ENCODE peak calls at places on chromosome 11, in nine cellular contexts. T is GM12878, R is stomach, Z is transverse colon, H is sigmoid colon, K is K562, O is esophagus muscularis mucosa, V is H1, M is upper lobe of left lung. Y is an unnamed sample.

GRCh38 chr11:73478737-73479347 is 102.6 kb downstream of the RELT start:
- DNase-seq in T (no peak), R (no peak), Z (no peak), H (no peak), K (peak), O (no peak), V (no peak), M (peak), Y (no peak)

GRCh38 chr11:117221775-117222517 is 9.9 kb downstream of the PCSK7 start:
- DNase-seq in T (no peak), R (peak), Z (peak), H (peak), K (no peak), O (no peak), V (no peak), M (no peak), Y (peak)

GRCh38 chr11:131025020-131025419 is 108.7 kb upstream of the SNX19 start:
- DNase-seq in T (no peak), R (no peak), Z (no peak), H (no peak), K (peak), O (no peak), V (no peak), M (no peak), Y (no peak)

GRCh38 chr11:66112640-66113098 is 42.6 kb downstream of the PACS1 start:
- DNase-seq in T (no peak), R (no peak), Z (peak), H (no peak), K (no peak), O (no peak), V (no peak), M (no peak), Y (no peak)

GRCh38 chr11:9765320-9766101 is 101.6 kb downstream of the SWAP70 start:
- DNase-seq in T (no peak), R (no peak), Z (no peak), H (peak), K (no peak), O (no peak), V (peak), M (no peak), Y (no peak)

GRCh38 chr11:70625921-70626518 is 227.7 kb downstream of the CTTN start:
- DNase-seq in T (no peak), R (no peak), Z (no peak), H (no peak), K (no peak), O (no peak), V (no peak), M (no peak), Y (no peak)

GRCh38 chr11:1301220-1302000 is 8.0 kb downstream of the TOLLIP start:
- DNase-seq in T (no peak), R (peak), Z (no peak), H (no peak), K (no peak), O (no peak), V (peak), M (no peak), Y (peak)

GRCh38 chr11:61472282-61472681 is 36.3 kb upstream of the LRRC10B start:
- DNase-seq in T (no peak), R (no peak), Z (no peak), H (peak), K (no peak), O (no peak), V (no peak), M (peak), Y (peak)

GRCh38 chr11:117217685-117218084 is 14.2 kb downstream of the PCSK7 start:
- DNase-seq in T (no peak), R (no peak), Z (no peak), H (peak), K (no peak), O (no peak), V (no peak), M (no peak), Y (peak)

DNA sequence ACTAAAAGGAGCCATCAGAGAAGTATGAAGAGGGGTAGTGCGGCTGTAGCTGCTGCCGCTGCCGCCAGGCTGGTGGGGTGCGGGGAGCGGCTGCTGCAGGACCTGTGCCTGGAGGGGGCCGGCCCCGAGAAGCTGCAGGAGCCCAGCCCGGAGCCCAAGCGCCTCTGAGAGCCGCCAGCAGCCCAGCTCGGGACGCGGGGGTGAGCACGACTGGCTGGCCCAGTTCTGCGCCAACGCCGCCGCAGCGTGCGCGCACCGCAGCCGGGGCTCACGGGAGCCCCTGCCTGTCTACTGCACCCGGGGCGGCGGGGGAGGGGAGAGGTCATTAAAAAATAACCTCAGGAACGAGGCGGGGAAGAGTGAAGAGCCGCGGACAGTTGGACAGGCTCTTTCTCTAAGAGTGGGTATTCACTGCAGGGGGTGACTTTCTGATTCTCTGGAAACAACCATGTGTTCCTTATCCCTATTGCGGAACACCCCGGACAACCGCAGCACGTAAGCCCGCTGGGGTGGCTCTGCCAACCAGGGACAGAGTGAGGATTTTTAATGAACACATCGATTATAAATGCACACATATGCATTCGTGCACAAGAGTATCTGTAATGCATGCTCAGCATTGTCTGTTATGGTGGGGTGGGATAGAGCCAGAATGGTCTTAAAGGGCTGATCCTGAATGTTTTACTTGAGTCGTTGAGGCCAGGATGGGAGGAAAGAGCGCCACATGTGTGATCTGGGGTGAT is 459 bp downstream of the GAS2 start:
- DNase-seq in T (no peak), R (peak), Z (peak), H (no peak), K (no peak), O (no peak), V (peak), M (peak), Y (no peak)
- TF ChIP-seq POLR2A in T (peak), R (no peak), Z (no peak), H (no peak), K (no peak), O (no peak), V (no peak), M (no peak), Y (no peak)

GRCh38 chr11:34602245-34602644 is 18.6 kb upstream of the EHF start:
- DNase-seq in T (no peak), R (peak), Z (peak), H (no peak), K (no peak), O (no peak), V (no peak), M (no peak), Y (no peak)
- TF ChIP-seq EP300 in T (no peak), R (no peak), Z (no peak), H (no peak), K (no peak), O (no peak), V (no peak), M (no peak), Y (no peak)

DNA sequence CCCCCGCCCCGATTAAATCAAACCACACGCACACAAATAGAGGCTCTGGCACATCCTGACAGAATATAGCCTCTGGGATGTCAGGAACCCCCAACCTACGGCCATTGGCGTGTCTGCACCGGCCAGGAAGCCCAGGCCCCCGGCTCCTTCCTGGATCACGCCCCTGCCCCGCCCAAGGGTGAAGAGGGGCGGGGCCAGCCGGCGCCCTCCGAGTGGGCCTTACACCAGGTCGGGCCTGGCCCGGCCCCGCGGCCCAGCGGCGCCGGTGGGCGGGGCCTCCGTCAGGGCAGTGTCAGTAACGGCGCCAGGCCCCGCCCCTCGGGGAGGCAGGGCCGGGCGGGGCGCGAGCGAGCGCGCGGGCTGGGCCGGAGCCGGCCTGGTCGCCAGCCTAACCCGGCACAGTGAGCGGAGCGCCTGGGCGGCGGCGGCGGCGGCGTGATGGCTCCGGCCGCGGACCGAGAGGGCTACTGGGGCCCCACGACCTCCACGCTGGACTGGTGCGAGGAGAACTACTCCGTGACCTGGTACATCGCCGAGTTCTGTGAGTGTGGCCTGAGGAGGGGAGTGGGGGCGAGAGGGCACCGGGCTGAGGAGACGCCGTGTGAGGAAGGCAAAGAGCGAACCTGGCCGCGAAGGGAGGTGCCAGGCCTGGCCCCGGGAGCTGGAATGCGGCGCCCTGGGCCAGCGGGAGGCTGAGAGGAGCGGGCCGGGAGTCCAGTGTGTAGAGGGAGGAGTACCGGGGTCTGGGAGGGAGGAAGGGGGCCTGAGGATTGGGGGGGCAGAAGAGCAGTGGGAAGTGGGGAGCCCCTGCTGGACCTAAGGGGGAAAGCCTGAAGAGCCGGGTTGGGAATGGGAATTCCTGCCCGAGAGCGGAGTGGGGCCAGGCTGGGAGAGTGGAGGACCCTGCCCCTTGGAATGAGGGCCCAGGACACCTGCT is at the start of gene ACER3:
- DNase-seq in T (peak), R (peak), Z (peak), H (peak), K (peak), O (peak), V (peak), M (peak), Y (peak)
- TF ChIP-seq POLR2AphosphoS5 in T (peak), R (peak), Z (peak), H (peak), K (peak), O (peak), V (no peak), M (peak), Y (peak)

DNA sequence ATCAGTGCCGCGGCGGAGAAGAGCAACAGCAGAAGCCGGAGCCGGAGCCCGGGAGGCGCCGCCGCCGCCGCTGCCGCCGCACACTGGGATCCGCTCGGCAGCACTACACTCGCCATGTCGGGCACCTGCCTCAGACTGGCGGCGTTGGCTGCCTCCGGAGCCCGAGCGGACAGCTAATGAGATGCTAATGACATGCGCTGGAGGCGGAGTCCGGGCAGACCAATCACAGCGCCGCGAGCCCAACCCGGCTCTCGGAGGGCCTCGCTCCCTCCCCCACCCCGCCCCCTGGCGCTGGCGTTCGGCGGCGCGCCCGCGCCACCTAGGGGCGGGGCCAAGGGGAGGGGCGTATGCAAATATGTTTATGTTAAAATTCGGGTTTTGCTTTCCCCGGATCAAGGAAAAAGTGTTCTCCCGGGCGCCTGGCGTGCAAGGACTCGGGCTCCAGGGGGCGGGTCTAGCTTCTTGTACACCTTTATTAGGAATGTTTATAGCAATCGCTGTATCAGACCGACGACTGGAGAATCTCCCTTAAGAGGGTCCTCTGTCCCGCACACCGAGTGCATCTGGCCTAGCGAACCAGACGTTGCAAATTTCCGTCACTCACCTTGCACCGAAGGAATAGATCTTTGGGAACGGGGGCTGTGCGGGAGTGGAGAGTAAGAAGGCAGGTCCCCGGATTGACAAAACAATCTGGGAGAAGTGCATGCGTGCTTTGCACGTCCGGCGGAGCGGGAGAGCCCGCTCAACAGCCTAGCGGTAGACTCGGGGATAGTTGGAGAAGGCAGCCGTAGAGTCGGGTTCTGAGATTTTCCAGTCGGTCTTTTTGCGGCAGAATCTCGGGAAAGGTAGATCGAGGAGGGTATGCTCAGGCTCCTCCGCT is at the start of gene CADM1:
- DNase-seq in T (no peak), R (peak), Z (peak), H (peak), K (peak), O (no peak), V (peak), M (peak), Y (peak)
- TF ChIP-seq POLR2A in T (peak), R (no peak), Z (peak), H (peak), K (no peak), O (peak), V (peak), M (no peak), Y (no peak)

GRCh38 chr11:95520765-95521542 is 268.6 kb downstream of the FAM76B start:
- DNase-seq in T (no peak), R (no peak), Z (no peak), H (no peak), K (no peak), O (no peak), V (no peak), M (no peak), Y (no peak)
- TF ChIP-seq EP300 in T (no peak), R (no peak), Z (no peak), H (no peak), K (no peak), O (no peak), V (no peak), M (no peak), Y (no peak)